ENCODE peak calls at places on chromosome 16, in eight cellular contexts. G, L, R, P, Q, F, K and W are unnamed samples.

GRCh38 chr16:19830902-19831555 is 53.6 kb downstream of the GPRC5B start:
- DNase-seq in G (no peak), P (no peak), Q (no peak), R (no peak), F (no peak), K (no peak), L (no peak), W (no peak)

GRCh38 chr16:77234611-77235010 is 35.4 kb downstream of the SYCE1L start:
- DNase-seq in K (no peak), R (peak; percentile 41), G (no peak), P (no peak), L (no peak), F (no peak), Q (peak; percentile 74), W (peak; percentile 25)

GRCh38 chr16:56399047-56399446 is 26.3 kb downstream of the AMFR start:
- DNase-seq in R (no peak), F (no peak), Q (no peak), G (no peak), L (no peak), K (no peak), P (no peak), W (no peak)

GRCh38 chr16:27824006-27824405 is 239.5 kb downstream of the GSG1L start:
- DNase-seq in P (no peak), K (no peak), G (no peak), R (no peak), L (no peak), Q (no peak), F (no peak), W (no peak)

GRCh38 chr16:82451449-82451848 is 175.3 kb upstream of the CDH13 start:
- DNase-seq in Q (no peak), R (no peak), G (no peak), K (no peak), F (no peak), P (no peak), L (no peak), W (no peak)

GRCh38 chr16:86512860-86513470 is 2.6 kb downstream of the FOXF1 start:
- DNase-seq in Q (peak; percentile 55), L (no peak), K (no peak), G (no peak), P (no peak), F (no peak), R (no peak), W (no peak)

GRCh38 chr16:53085539-53086450 is 31.0 kb downstream of the CHD9 start:
- DNase-seq in R (no peak), P (peak; percentile 72), Q (peak; percentile 57), G (no peak), F (no peak), L (no peak), K (no peak), W (peak; percentile 69)

GRCh38 chr16:70750893-70751467 is 50.0 kb downstream of the VAC14 start:
- DNase-seq in R (no peak), L (no peak), Q (no peak), F (peak; percentile 96), K (no peak), P (no peak), G (no peak), W (no peak)

GRCh38 chr16:55508941-55509920 is at the start of gene LPCAT2:
- DNase-seq in Q (peak; percentile 96), G (no peak), L (peak; percentile 75), K (no peak), P (peak; percentile 94), R (peak; percentile 73), F (peak; percentile 92), W (peak; percentile 82)

GRCh38 chr16:88292007-88292940 is 90.5 kb upstream of the ZNF469 start:
- DNase-seq in Q (no peak), G (no peak), K (no peak), R (no peak), P (no peak), L (no peak), F (peak; percentile 28), W (no peak)